ENCODE peak calls at places on chromosomes 2 and 18, in four cellular contexts. H, X, F and D are unnamed samples.

GRCh38 chr2:240777416-240778212 is 42.4 kb downstream of the KIF1A start:
- DNase-seq in H (no peak), X (no peak), F (no peak), D (no peak)

GRCh38 chr2:8018956-8019355 is 662.9 kb upstream of the ID2 start:
- DNase-seq in H (no peak), X (no peak), F (no peak), D (no peak)

GRCh38 chr2:238247002-238247822 is 7.4 kb upstream of the HES6 start:
- DNase-seq in H (no peak), X (no peak), F (no peak), D (no peak)

GRCh38 chr2:233828546-233829192 is 25.7 kb downstream of the HJURP start:
- DNase-seq in H (no peak), X (no peak), F (no peak), D (no peak)

GRCh38 chr2:224287533-224287932 is 114.4 kb downstream of the FAM124B start:
- DNase-seq in H (no peak), X (no peak), F (no peak), D (no peak)

GRCh38 chr2:141021109-141021508 is 1109.7 kb downstream of the LRP1B start:
- DNase-seq in H (no peak), X (no peak), F (no peak), D (no peak)

GRCh38 chr2:37201208-37201607 is 4.9 kb downstream of the CEBPZOS start:
- DNase-seq in H (no peak), X (no peak), F (no peak), D (no peak)

GRCh38 chr2:28691774-28692281 is 59.8 kb upstream of the PPP1CB start:
- DNase-seq in H (no peak), X (no peak), F (no peak), D (no peak)

GRCh38 chr2:197453914-197454398 is 604 bp downstream of the COQ10B start:
- DNase-seq in H (peak), X (peak), F (peak), D (peak)

GRCh38 chr2:23092831-23093230 is 292.1 kb upstream of the KLHL29 start:
- DNase-seq in H (no peak), X (no peak), F (no peak), D (no peak)

GRCh38 chr2:209661286-209661685 is 110.3 kb upstream of the UNC80 start:
- DNase-seq in H (no peak), X (no peak), F (no peak), D (no peak)

GRCh38 chr18:36372902-36373301 is 75.4 kb downstream of the FHOD3 start:
- DNase-seq in H (no peak), X (no peak), F (no peak), D (peak)

GRCh38 chr18:48445540-48445939 is 36.4 kb upstream of the ZBTB7C start:
- DNase-seq in H (peak), X (peak), F (peak), D (peak)

GRCh38 chr2:144460981-144461766 is 58.7 kb downstream of the ZEB2 start:
- DNase-seq in H (no peak), X (no peak), F (no peak), D (no peak)

GRCh38 chr2:167380094-167380493 is 491.8 kb downstream of the XIRP2 start:
- DNase-seq in H (no peak), X (no peak), F (no peak), D (no peak)

GRCh38 chr18:46468431-46469180 is 188.4 kb downstream of the LOXHD1 start:
- DNase-seq in H (no peak), X (no peak), F (no peak), D (no peak)

GRCh38 chr2:137229834-137230233 is 464.5 kb downstream of the THSD7B start:
- DNase-seq in H (no peak), X (no peak), F (no peak), D (no peak)

GRCh38 chr2:233690444-233690843 is 2.2 kb upstream of the UGT1A6 start:
- DNase-seq in H (no peak), X (no peak), F (no peak), D (no peak)

GRCh38 chr2:63652063-63652985 is 63.6 kb downstream of the MDH1 start:
- DNase-seq in H (no peak), X (no peak), F (no peak), D (no peak)

GRCh38 chr18:41226186-41226585 is 728.8 kb upstream of the PIK3C3 start:
- DNase-seq in H (no peak), X (no peak), F (no peak), D (no peak)

GRCh38 chr2:39252888-39253518 is 9.2 kb upstream of the CDKL4 start:
- DNase-seq in H (no peak), X (no peak), F (no peak), D (no peak)
- TF ChIP-seq SPI1 in H (no peak), X (no peak), F (no peak), D (no peak)

GRCh38 chr2:49335546-49335945 is 181.2 kb upstream of the FSHR start:
- DNase-seq in H (no peak), X (no peak), F (no peak), D (no peak)

DNA sequence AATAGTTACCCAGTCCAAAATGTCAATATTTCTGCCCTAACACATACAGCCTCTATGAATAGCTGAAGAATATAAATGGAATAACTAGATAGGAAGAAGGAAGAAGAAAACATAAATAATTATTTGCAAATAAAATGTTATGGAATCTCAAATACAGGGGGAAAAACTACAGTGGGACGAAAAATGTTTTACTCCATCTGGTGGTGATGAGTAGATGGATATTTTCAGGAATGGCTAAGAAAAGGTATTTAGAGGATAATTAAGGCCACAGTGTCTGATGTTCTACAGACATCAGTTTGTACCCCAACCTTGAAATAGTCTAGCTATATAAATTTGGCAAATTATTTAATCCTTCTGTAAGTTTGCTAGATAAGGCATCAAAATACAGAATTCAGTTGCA is 178.1 kb upstream of the FSHR start:
- DNase-seq in H (no peak), X (no peak), F (no peak), D (no peak)
- TF ChIP-seq SPI1 in H (no peak), X (no peak), F (no peak), D (no peak)

DNA sequence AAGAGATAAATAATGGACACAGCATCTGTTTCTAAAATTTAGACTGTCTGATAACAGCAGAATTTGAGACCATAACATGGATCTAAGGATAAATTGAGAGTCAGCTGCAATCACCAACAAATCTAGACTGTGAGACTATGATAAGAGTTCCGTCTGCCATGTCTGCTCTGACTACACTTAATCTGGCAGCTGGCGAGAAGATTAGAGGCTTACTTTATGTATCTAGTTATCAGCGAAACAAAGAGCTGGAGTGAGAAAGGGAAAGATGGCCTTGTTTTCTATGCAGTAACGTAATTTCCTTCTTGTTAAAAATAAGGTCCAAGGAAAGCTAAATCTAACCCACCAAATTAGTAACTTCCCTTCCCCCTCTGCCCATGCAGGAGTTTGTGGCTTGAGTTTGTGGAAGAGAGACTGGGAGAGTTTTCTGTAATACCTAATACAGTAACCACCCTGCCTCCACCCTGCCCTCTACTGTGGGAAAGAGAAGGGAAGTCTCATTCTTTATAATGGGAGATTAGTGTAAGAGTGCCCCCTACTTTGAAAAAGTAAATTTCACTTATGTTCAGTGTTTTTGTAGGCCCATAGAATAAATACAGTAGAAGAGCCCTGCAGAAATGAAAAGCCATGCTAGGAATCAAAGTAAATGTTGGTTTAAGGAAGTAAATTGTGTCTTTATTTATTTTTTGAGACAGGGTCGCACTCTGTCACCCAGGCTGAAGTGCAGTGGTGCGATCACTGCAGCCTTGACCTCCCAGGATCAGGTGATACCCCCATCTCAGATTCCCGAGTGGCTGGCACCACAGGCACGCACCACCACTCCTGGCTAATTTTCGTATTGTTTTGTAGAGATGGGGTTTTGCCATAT is 27.5 kb downstream of the EML4 start:
- DNase-seq in H (peak), X (no peak), F (peak), D (peak)
- TF ChIP-seq SPI1 in H (peak), X (peak), F (no peak), D (peak)

GRCh38 chr2:175930504-175930903 is 71.6 kb downstream of the LNPK start:
- DNase-seq in H (no peak), X (no peak), F (no peak), D (no peak)

GRCh38 chr2:175929850-175930249 is 72.2 kb downstream of the LNPK start:
- DNase-seq in H (no peak), X (no peak), F (no peak), D (no peak)

GRCh38 chr2:175935289-175936181 is 66.5 kb downstream of the LNPK start:
- DNase-seq in H (no peak), X (no peak), F (no peak), D (no peak)

GRCh38 chr2:175932675-175933074 is 69.4 kb downstream of the LNPK start:
- DNase-seq in H (no peak), X (no peak), F (no peak), D (no peak)

DNA sequence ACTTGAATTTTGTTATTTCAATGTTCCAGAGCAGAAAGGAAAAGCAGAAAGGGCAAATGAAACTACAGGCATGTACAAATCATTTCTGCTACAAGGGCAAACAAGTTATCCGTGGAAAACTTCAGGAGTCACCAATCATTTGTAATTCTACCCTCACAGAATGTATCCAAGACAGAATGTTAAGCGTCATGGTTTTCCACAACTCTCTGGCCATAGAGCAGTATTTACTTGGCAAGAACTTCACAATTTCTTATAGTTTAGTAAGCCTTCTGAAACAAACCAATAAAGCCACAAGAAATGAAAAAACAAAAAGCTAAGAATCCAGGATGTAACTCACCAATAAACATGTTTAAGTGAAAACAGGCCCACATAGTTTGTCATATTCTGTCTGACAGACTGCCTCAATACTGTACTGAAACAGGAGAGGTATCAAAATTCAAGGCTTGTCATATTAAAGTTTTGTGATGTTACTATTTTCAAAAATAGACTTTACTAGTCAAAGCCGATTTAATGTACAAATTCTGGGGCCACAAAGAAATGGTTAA is 70.2 kb downstream of the LNPK start:
- DNase-seq in H (no peak), X (no peak), F (no peak), D (no peak)
- TF ChIP-seq SPI1 in H (no peak), X (no peak), F (no peak), D (no peak)

GRCh38 chr2:108217211-108217610 is 22.6 kb upstream of the SULT1C3 start:
- DNase-seq in H (no peak), X (no peak), F (no peak), D (no peak)

GRCh38 chr2:108220942-108221541 is 18.7 kb upstream of the SULT1C3 start:
- DNase-seq in H (no peak), X (no peak), F (no peak), D (no peak)

GRCh38 chr2:108220191-108220590 is 19.6 kb upstream of the SULT1C3 start:
- DNase-seq in H (no peak), X (no peak), F (no peak), D (no peak)

GRCh38 chr2:108222261-108222660 is 17.5 kb upstream of the SULT1C3 start:
- DNase-seq in H (no peak), X (no peak), F (no peak), D (no peak)

DNA sequence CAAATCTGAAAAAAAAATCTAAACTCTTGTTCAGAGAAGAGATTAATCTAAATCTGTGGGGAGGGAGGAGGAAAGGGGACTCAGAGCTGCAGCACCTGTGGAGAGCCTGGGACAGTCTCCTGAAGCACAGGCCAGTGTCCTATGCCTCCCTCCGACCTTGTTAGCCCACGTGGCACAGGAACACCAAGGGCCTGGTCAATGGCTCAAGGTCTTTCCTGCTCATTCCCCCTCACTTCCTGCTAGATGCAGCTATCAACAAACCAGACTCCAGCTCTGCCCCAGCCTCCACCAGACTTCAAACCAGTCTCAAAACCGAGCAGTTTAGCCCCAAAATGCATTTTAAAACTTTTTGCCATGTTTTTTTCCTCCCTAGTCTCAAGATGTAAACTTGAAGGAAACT is 20.1 kb upstream of the SULT1C3 start:
- DNase-seq in H (no peak), X (no peak), F (no peak), D (no peak)
- TF ChIP-seq SPI1 in H (no peak), X (no peak), F (no peak), D (no peak)

DNA sequence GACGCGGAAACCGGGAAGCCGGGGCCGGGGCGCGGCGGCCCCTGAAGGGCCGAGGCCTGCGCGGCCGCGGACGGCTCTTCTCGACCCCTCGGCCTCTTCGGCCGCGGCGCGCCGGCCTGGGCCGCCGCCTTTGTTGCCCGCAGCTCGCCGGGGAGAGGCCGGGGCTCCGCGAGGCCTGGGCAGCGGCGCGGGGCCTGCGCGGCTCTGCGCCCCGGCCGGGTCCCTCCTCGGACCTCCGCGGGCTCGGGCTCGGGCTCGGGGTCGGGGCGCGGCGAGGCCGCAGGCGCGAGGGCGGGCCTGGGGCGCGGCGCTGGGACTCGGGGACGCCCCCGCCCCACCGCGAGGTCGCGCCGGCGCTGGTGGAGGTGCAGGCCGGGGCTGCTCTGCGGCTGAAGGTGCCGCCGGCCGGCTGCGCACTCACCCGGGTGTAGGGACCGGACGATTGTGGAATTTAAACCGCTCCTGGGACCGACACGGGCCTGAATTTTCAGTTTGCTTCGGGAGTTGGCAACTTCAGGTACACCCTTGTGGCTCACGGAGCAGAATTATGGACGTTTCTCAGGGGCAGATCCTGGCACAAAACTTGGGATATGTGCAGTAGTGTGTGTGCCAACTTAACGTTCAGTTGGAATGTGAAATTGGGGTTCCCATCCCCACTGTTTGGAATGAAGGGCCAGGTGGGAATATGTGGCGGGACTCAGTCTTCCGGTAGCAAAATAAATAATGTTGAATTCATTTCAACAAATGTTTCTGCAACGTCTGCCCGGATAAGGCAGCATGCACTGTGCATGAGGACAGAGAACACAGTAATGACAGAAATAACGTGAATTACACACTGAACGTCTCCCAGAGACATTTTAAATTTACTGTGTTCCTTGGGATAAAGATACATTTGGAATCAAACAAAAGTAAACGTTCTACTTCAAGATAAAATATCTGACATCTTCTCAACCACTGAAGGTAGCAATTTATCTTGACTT is 796 bp downstream of the SOCS6 start:
- DNase-seq in H (peak), X (peak), F (no peak), D (peak)
- TF ChIP-seq SPI1 in H (no peak), X (no peak), F (no peak), D (no peak)